ENCODE peak calls at places on chromosomes 16 and 17, in four cellular contexts. E, V, Z and G are unnamed samples. For H3K27me3, the result is how much of the 10 kb centered on the place peaks cover.

GRCh38 chr16:397135-397661 is at the start of gene NME4:
- DNase-seq in E (no peak), Z (no peak), V (no peak), G (no peak)

GRCh38 chr16:29756654-29757053 is 10.9 kb upstream of the C16orf54 start:
- DNase-seq in Z (no peak), E (no peak), V (no peak), G (no peak)

GRCh38 chr16:13935408-13935807 is 15.5 kb downstream of the ERCC4 start:
- DNase-seq in Z (no peak), V (no peak), E (no peak), G (no peak)

GRCh38 chr17:56914641-56915263 is 903 bp upstream of the TRIM25 start:
- DNase-seq in Z (no peak), V (no peak), E (no peak), G (no peak)

GRCh38 chr17:57468932-57469775 is 212.8 kb downstream of the MSI2 start:
- DNase-seq in Z (no peak), E (no peak), V (no peak), G (no peak)

GRCh38 chr16:81333356-81333755 is 18.6 kb downstream of the GAN start:
- DNase-seq in Z (no peak), V (no peak), E (no peak), G (no peak)

GRCh38 chr17:65191805-65192740 is 54.9 kb downstream of the RGS9 start:
- DNase-seq in V (no peak), E (peak), Z (no peak), G (no peak)

GRCh38 chr17:45973099-45973838 is 25.8 kb upstream of the STH start:
- DNase-seq in E (no peak), V (no peak), Z (no peak), G (peak)

GRCh38 chr17:77076046-77076882 is 64.5 kb upstream of the SEC14L1 start:
- DNase-seq in E (no peak), V (no peak), Z (no peak), G (no peak)

GRCh38 chr17:63439682-63440081 is 6.4 kb downstream of the CYB561 start:
- DNase-seq in Z (no peak), E (no peak), V (no peak), G (no peak)

GRCh38 chr17:40582328-40582901 is 17.1 kb upstream of the CCR7 start:
- DNase-seq in V (peak), E (no peak), Z (no peak), G (peak)

GRCh38 chr16:86911311-86911999 is 333.1 kb downstream of the FOXL1 start:
- DNase-seq in Z (no peak), V (no peak), E (no peak), G (no peak)

GRCh38 chr17:38747385-38748328 is 479 bp downstream of the PCGF2 start:
- DNase-seq in Z (no peak), V (peak), E (peak), G (peak)

GRCh38 chr17:81091774-81092517 is 57.0 kb downstream of the BAIAP2 start:
- DNase-seq in E (no peak), V (no peak), Z (no peak), G (no peak)

GRCh38 chr17:33523577-33523981 is 230.5 kb upstream of the ASIC2 start:
- DNase-seq in E (no peak), V (no peak), Z (peak), G (no peak)

GRCh38 chr17:68580236-68580903 is 20.8 kb downstream of the FAM20A start:
- DNase-seq in Z (peak), V (peak), E (peak), G (no peak)

GRCh38 chr17:31803494-31804213 is 55.4 kb downstream of the COPRS start:
- DNase-seq in V (no peak), E (no peak), Z (no peak), G (no peak)

GRCh38 chr17:82750241-82750905 is 1.5 kb upstream of the TBCD start:
- DNase-seq in V (peak), E (no peak), Z (no peak), G (no peak)

GRCh38 chr17:66829883-66830282 is 5.0 kb upstream of the CACNG5 start:
- DNase-seq in V (no peak), E (no peak), Z (no peak), G (no peak)

GRCh38 chr16:88282221-88283041 is 100.3 kb upstream of the ZNF469 start:
- DNase-seq in E (peak), Z (no peak), V (no peak), G (peak)

GRCh38 chr17:77287432-77288068 is 146.8 kb downstream of the SEC14L1 start:
- DNase-seq in V (peak), Z (no peak), E (peak), G (peak)

GRCh38 chr16:9123871-9124270 is 32.4 kb downstream of the HAPSTR1 start:
- DNase-seq in E (peak), Z (peak), V (peak), G (peak)

GRCh38 chr17:7717756-7718350 is 309 bp downstream of the DNAH2 start:
- DNase-seq in Z (no peak), V (no peak), E (no peak), G (no peak)

GRCh38 chr16:68737046-68737729 is at the start of gene CDH1:
- DNase-seq in V (peak), Z (no peak), E (peak), G (no peak)

GRCh38 chr17:17151055-17151454 is 55.1 kb downstream of the PLD6 start:
- DNase-seq in Z (no peak), V (no peak), E (no peak), G (no peak)

GRCh38 chr17:4130715-4131114 is 12.1 kb downstream of the ZZEF1 start:
- DNase-seq in V (no peak), E (no peak), Z (peak), G (no peak)

GRCh38 chr16:35492225-35492624 is 2032.8 kb downstream of the TP53TG3F start:
- DNase-seq in V (no peak), E (no peak), Z (no peak), G (no peak)

GRCh38 chr17:40318835-40319332 is 9.9 kb downstream of the RARA start:
- DNase-seq in Z (no peak), V (peak), E (peak), G (peak)

GRCh38 chr17:49873466-49873865 is 25.6 kb upstream of the TAC4 start:
- DNase-seq in V (no peak), E (no peak), Z (no peak), G (no peak)

GRCh38 chr16:87681990-87682570 is 79.8 kb downstream of the JPH3 start:
- DNase-seq in E (no peak), V (no peak), Z (no peak), G (no peak)

GRCh38 chr16:22843122-22843521 is 29.2 kb downstream of the HS3ST2 start:
- DNase-seq in V (no peak), Z (no peak), E (no peak), G (no peak)
- TF ChIP-seq CTCF in V (no peak), Z (no peak), E (no peak), G (no peak)

GRCh38 chr16:27768651-27769270 is 218.8 kb downstream of the KATNIP start:
- DNase-seq in Z (no peak), V (no peak), E (no peak), G (no peak)
- H3K27ac ChIP-seq in Z (no peak), V (no peak), E (no peak), G (no peak)

GRCh38 chr17:47850692-47851573 is at the start of gene SP6:
- DNase-seq in Z (no peak), V (peak), E (peak), G (peak)

GRCh38 chr17:47852113-47852949 is 1.4 kb upstream of the SP6 start:
- DNase-seq in Z (no peak), V (no peak), E (no peak), G (no peak)

GRCh38 chr17:47851764-47852112 is 775 bp upstream of the SP6 start:
- DNase-seq in V (no peak), E (no peak), Z (no peak), G (no peak)

GRCh38 chr17:47848198-47848513 is 2.8 kb downstream of the SP6 start:
- DNase-seq in Z (no peak), V (no peak), E (no peak), G (no peak)

GRCh38 chr17:47850373-47850691 is 631 bp downstream of the SP6 start:
- DNase-seq in E (no peak), V (no peak), Z (no peak), G (no peak)
- H3K27me3 ChIP-seq in E (under half), V (half or more), Z (under half), G (half or more)

GRCh38 chr16:56626685-56627084 is 1.1 kb downstream of the MT1E start:
- DNase-seq in E (no peak), Z (no peak), V (no peak), G (no peak)

GRCh38 chr16:56625943-56626654 is 518 bp downstream of the MT1E start:
- DNase-seq in V (no peak), Z (peak), E (no peak), G (peak)

GRCh38 chr16:56629531-56629930 is 2.9 kb upstream of the MT1M start:
- DNase-seq in E (no peak), V (no peak), Z (no peak), G (no peak)

GRCh38 chr16:56630134-56630533 is 2.3 kb upstream of the MT1M start:
- DNase-seq in V (no peak), Z (no peak), E (no peak), G (no peak)

GRCh38 chr16:56628486-56629035 is 3.0 kb downstream of the MT1E start:
- DNase-seq in E (no peak), V (no peak), Z (no peak), G (no peak)
- TF ChIP-seq CTCF in E (no peak), V (no peak), Z (no peak), G (no peak)

GRCh38 chr16:84704253-84704652 is 4.5 kb downstream of the USP10 start:
- DNase-seq in V (no peak), Z (no peak), E (no peak), G (no peak)

GRCh38 chr16:84699712-84700517 is at the start of gene USP10:
- DNase-seq in E (peak), V (peak), Z (peak), G (peak)

GRCh38 chr16:84699147-84699711 is 571 bp upstream of the USP10 start:
- DNase-seq in V (no peak), E (no peak), Z (no peak), G (no peak)

GRCh38 chr16:84703671-84704070 is 3.9 kb downstream of the USP10 start:
- DNase-seq in V (no peak), Z (no peak), E (no peak), G (no peak)

GRCh38 chr16:84700518-84701277 is 898 bp downstream of the USP10 start:
- DNase-seq in Z (no peak), E (no peak), V (no peak), G (no peak)
- H3K27ac ChIP-seq in Z (peak), E (peak), V (peak), G (peak)